ENCODE peak calls at places on chromosomes 16 and 17, in six cellular contexts. V is substantia nigra, W is aorta, J is GM13977, A is astrocyte of the spinal cord, N is AG08396. P is an unnamed sample.
A peak's percentile ranks its signal among the peaks of the same experiment; 100 is the strongest.

GRCh38 chr16:63311313-63311712 is 1275.1 kb upstream of the CDH8 start:
- DNase-seq in A (no peak), J (no peak), V (no peak), N (no peak), W (no peak), P (no peak)

GRCh38 chr16:30054959-30055553 is 10.5 kb upstream of the ALDOA start:
- DNase-seq in A (no peak), V (no peak), N (no peak), J (peak; percentile 66), W (no peak), P (no peak)

GRCh38 chr16:75225092-75225491 is 6.3 kb downstream of the CTRB1 start:
- DNase-seq in N (no peak), V (no peak), A (no peak), J (no peak), W (peak; percentile 71), P (no peak)

GRCh38 chr16:12392585-12393089 is 411.1 kb downstream of the CPPED1 start:
- DNase-seq in N (no peak), J (no peak), W (no peak), V (no peak), A (peak; percentile 3), P (no peak)

GRCh38 chr17:32772453-32773025 is 104.4 kb downstream of the MYO1D start:
- DNase-seq in A (no peak), W (no peak), N (no peak), V (no peak), J (peak; percentile 12), P (no peak)

GRCh38 chr17:6924121-6924676 is 71.7 kb upstream of the ALOX12 start:
- DNase-seq in V (no peak), J (no peak), W (no peak), N (no peak), A (no peak), P (no peak)

GRCh38 chr17:1977583-1978395 is 47.3 kb downstream of the RTN4RL1 start:
- DNase-seq in W (no peak), A (no peak), N (no peak), V (no peak), J (no peak), P (no peak)

GRCh38 chr17:72111374-72111773 is 9.4 kb upstream of the SOX9 start:
- DNase-seq in N (no peak), J (no peak), A (no peak), V (no peak), W (no peak), P (no peak)

GRCh38 chr17:29177871-29178749 is 2.1 kb downstream of the MYO18A start:
- DNase-seq in J (no peak), A (no peak), V (no peak), N (no peak), W (no peak), P (no peak)

GRCh38 chr17:79601604-79602420 is 9.0 kb downstream of the RBFOX3 start:
- DNase-seq in N (no peak), A (no peak), J (no peak), W (no peak), V (no peak), P (no peak)

GRCh38 chr17:835263-835662 is 53.1 kb downstream of the MRM3 start:
- DNase-seq in N (peak; percentile 91), V (no peak), W (no peak), J (no peak), A (peak; percentile 97), P (no peak)

GRCh38 chr16:81483064-81483969 is 38.7 kb downstream of the CMIP start:
- DNase-seq in J (no peak), A (no peak), W (no peak), V (no peak), N (peak; percentile 37), P (no peak)

GRCh38 chr16:55418586-55418985 is 60.4 kb upstream of the MMP2 start:
- DNase-seq in W (no peak), N (peak; percentile 24), J (no peak), A (no peak), V (no peak), P (no peak)

GRCh38 chr16:81816351-81816750 is 37.3 kb downstream of the PLCG2 start:
- DNase-seq in V (no peak), J (no peak), A (no peak), W (no peak), N (no peak), P (no peak)

GRCh38 chr16:69762843-69763556 is 868 bp downstream of the WWP2 start:
- DNase-seq in V (no peak), N (peak; percentile 38), W (no peak), J (peak; percentile 31), A (peak; percentile 42), P (no peak)

GRCh38 chr17:8366231-8366630 is 10.3 kb downstream of the KRABD2 start:
- DNase-seq in A (peak; percentile 52), N (peak; percentile 38), J (no peak), V (no peak), W (no peak), P (peak; percentile 85)

GRCh38 chr17:61189968-61190367 is 209.7 kb upstream of the TBX2 start:
- DNase-seq in J (no peak), V (no peak), N (no peak), A (no peak), W (no peak), P (no peak)

GRCh38 chr17:11871773-11872172 is 125.5 kb downstream of the ZNF18 start:
- DNase-seq in A (no peak), V (no peak), J (no peak), W (no peak), N (no peak), P (no peak)

GRCh38 chr17:83142619-83143018 is 63.2 kb downstream of the METRNL start:
- DNase-seq in V (no peak), N (no peak), A (no peak), W (no peak), J (no peak), P (no peak)

GRCh38 chr17:4436846-4437245 is 3.1 kb downstream of the SPNS3 start:
- DNase-seq in J (no peak), V (no peak), A (no peak), W (no peak), N (no peak), P (no peak)

GRCh38 chr16:66146689-66147330 is 219.7 kb upstream of the CDH5 start:
- DNase-seq in A (no peak), J (no peak), N (no peak), V (no peak), W (no peak), P (no peak)

GRCh38 chr16:78656887-78657286 is 557.4 kb downstream of the WWOX start:
- DNase-seq in W (no peak), N (no peak), V (no peak), A (no peak), J (no peak), P (no peak)

GRCh38 chr17:14143678-14144077 is 74.4 kb downstream of the COX10 start:
- DNase-seq in J (no peak), V (no peak), A (no peak), N (no peak), W (no peak), P (no peak)

GRCh38 chr17:49880291-49881053 is 32.6 kb upstream of the TAC4 start:
- DNase-seq in V (no peak), W (peak; percentile 93), N (peak; percentile 91), J (peak; percentile 92), A (peak; percentile 51), P (no peak)

P was measured in pulmonary artery endothelial cell.